ENCODE peak calls at places on chromosomes 1 and 21, in five cellular contexts. R is NCI-H2081, Z is AG09319, D is G401, M is DMS 273 treated with DMSO at 0.1 percent for 48 hours. Q is an unnamed sample.

GRCh38 chr1:31736675-31737074 is 27.5 kb downstream of the ADGRB2 start:
- DNase-seq in R (no peak), Z (no peak), D (peak), M (no peak), Q (no peak)

GRCh38 chr1:10716840-10717239 is 79.6 kb downstream of the CASZ1 start:
- DNase-seq in R (no peak), D (no peak), Z (no peak), M (no peak), Q (no peak)

GRCh38 chr21:28257276-28257675 is 735.4 kb downstream of the LTN1 start:
- DNase-seq in M (no peak), D (no peak), Z (no peak), R (no peak), Q (no peak)

GRCh38 chr1:209106237-209106741 is 477.2 kb upstream of the CAMK1G start:
- DNase-seq in R (peak), D (peak), M (peak), Z (no peak), Q (no peak)

GRCh38 chr1:55690366-55690765 is 475.2 kb upstream of the USP24 start:
- DNase-seq in M (no peak), Z (no peak), R (no peak), D (no peak), Q (no peak)

GRCh38 chr21:25489673-25490072 is 117.6 kb downstream of the MRPL39 start:
- DNase-seq in Z (no peak), M (no peak), D (no peak), R (no peak), Q (no peak)

GRCh38 chr1:226569879-226570547 is 21.4 kb downstream of the STUM start:
- DNase-seq in M (no peak), Z (no peak), D (no peak), R (no peak), Q (no peak)

GRCh38 chr1:212498243-212498642 is 65.5 kb downstream of the NENF start:
- DNase-seq in Z (no peak), D (no peak), M (no peak), R (no peak), Q (no peak)

GRCh38 chr1:151547119-151547899 is 7.2 kb downstream of the TUFT1 start:
- DNase-seq in R (no peak), D (no peak), M (no peak), Z (peak), Q (peak)

GRCh38 chr1:65817891-65818290 is 25.2 kb downstream of the PDE4B start:
- DNase-seq in Z (no peak), D (no peak), R (no peak), M (no peak), Q (no peak)

GRCh38 chr1:221741364-221741970 is 422 bp downstream of the DUSP10 start:
- DNase-seq in M (no peak), R (peak), D (no peak), Z (no peak), Q (no peak)

Q was measured in NCI-H2029 treated with DMSO at 0.1 percent for 48 hours.